ENCODE peak calls at places on chromosomes 2 and 18, in six cellular contexts. G, M, I, P, Q and O are unnamed samples.

GRCh38 chr2:173715483-173715882 is 249.7 kb downstream of the SP3 start:
- ATAC-seq in G (no peak), M (no peak), I (no peak), P (no peak), Q (no peak), O (no peak)

GRCh38 chr18:59735269-59735860 is 38.1 kb upstream of the CCBE1 start:
- ATAC-seq in G (peak), M (no peak), I (no peak), P (no peak), Q (no peak), O (no peak)

GRCh38 chr2:203936535-203936934 is at the start of gene ICOS:
- ATAC-seq in G (no peak), M (no peak), I (no peak), P (no peak), Q (peak), O (no peak)

GRCh38 chr2:85981579-85982247 is 92.9 kb upstream of the ST3GAL5 start:
- ATAC-seq in G (no peak), M (no peak), I (no peak), P (no peak), Q (no peak), O (no peak)

GRCh38 chr2:223725494-223725893 is 111.9 kb downstream of the AP1S3 start:
- ATAC-seq in G (peak), M (no peak), I (peak), P (peak), Q (no peak), O (peak)

GRCh38 chr2:219112651-219113338 is 47.8 kb downstream of the NHEJ1 start:
- ATAC-seq in G (no peak), M (no peak), I (no peak), P (no peak), Q (no peak), O (no peak)

GRCh38 chr2:20803287-20803686 is 19.6 kb downstream of the LDAH start:
- ATAC-seq in G (no peak), M (no peak), I (peak), P (no peak), Q (no peak), O (no peak)

GRCh38 chr2:127647242-127648190 is 1.6 kb downstream of the GPR17 start:
- ATAC-seq in G (no peak), M (no peak), I (peak), P (peak), Q (no peak), O (peak)

GRCh38 chr2:68767996-68768395 is 33.4 kb downstream of the ARHGAP25 start:
- ATAC-seq in G (no peak), M (no peak), I (no peak), P (no peak), Q (no peak), O (no peak)